ENCODE peak calls at places on chromosomes 5 and 9, in eight cellular contexts. P, I, O, M, Z, L, N and R are unnamed samples.

GRCh38 chr9:132268725-132269352 is 85.9 kb downstream of the SETX start:
- DNase-seq in M (peak), I (peak), Z (peak), L (peak), N (peak), P (no peak), O (peak), R (peak)

GRCh38 chr5:68771221-68771620 is 322.6 kb upstream of the SLC30A5 start:
- DNase-seq in I (no peak), P (no peak), Z (no peak), M (no peak), L (no peak), N (no peak), O (no peak), R (no peak)

GRCh38 chr9:121822093-121823085 is 171.0 kb downstream of the DAB2IP start:
- DNase-seq in M (peak), O (no peak), I (no peak), Z (no peak), P (no peak), N (no peak), L (no peak), R (no peak)

GRCh38 chr9:22216730-22217160 is 207.6 kb upstream of the CDKN2B start:
- DNase-seq in Z (peak), P (no peak), M (no peak), I (no peak), L (peak), O (no peak), N (peak), R (peak)

GRCh38 chr5:132110930-132111329 is 37.3 kb downstream of the CSF2 start:
- DNase-seq in N (peak), O (no peak), L (peak), I (no peak), Z (no peak), M (no peak), P (no peak), R (no peak)

GRCh38 chr5:54651482-54652076 is 134.0 kb downstream of the SNX18 start:
- DNase-seq in M (no peak), N (peak), I (no peak), P (no peak), Z (no peak), L (peak), O (peak), R (no peak)

GRCh38 chr9:107587175-107587963 is 97.8 kb upstream of the KLF4 start:
- DNase-seq in Z (no peak), O (peak), M (no peak), I (no peak), L (no peak), P (no peak), N (no peak), R (no peak)

GRCh38 chr9:31839273-31839672 is 545.2 kb upstream of the ACO1 start:
- DNase-seq in Z (no peak), L (no peak), P (no peak), O (no peak), I (no peak), M (no peak), N (no peak), R (no peak)

GRCh38 chr5:110361501-110361900 is 365.0 kb downstream of the TMEM232 start:
- DNase-seq in L (no peak), I (no peak), O (no peak), M (no peak), Z (no peak), P (no peak), N (peak), R (no peak)

GRCh38 chr5:82512025-82512424 is 233.9 kb upstream of the RPS23 start:
- DNase-seq in I (no peak), Z (no peak), M (no peak), L (no peak), P (no peak), O (no peak), N (no peak), R (no peak)

GRCh38 chr9:92954078-92954861 is 6.9 kb downstream of the FGD3 start:
- DNase-seq in M (no peak), Z (no peak), L (no peak), I (no peak), O (no peak), N (peak), P (no peak), R (peak)

GRCh38 chr5:143657814-143658395 is 154.1 kb upstream of the HMHB1 start:
- DNase-seq in O (no peak), I (no peak), L (no peak), P (no peak), M (no peak), N (peak), Z (no peak), R (no peak)

DNA sequence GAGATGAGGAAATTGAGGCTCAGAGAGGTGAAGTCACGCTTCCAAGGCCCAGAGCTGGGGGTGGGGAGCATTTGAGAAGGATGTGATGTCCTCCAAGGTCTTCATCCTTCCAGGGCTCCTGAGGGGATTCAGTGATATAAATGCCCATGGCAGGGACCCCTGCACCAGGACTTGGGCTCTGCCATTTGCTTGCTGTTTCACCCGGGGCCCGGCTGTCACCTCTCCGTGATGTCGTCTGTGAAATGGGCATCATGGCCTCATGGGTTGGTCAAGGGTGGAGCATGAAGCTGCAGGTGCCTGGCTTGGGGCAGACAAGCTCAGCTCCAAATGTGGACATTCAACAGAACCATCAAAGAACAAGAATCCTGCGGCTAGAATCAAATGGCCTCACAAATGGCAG is 253.1 kb downstream of the PBX3 start:
- DNase-seq in I (no peak), Z (no peak), O (no peak), N (no peak), M (no peak), L (no peak), P (no peak), R (no peak)
- TF ChIP-seq CTCF in I (no peak), Z (no peak), O (no peak), N (no peak), M (no peak), L (no peak), P (no peak), R (no peak)

GRCh38 chr5:140287776-140288521 is 15.0 kb downstream of the PFDN1 start:
- DNase-seq in M (no peak), O (no peak), P (no peak), L (no peak), N (no peak), I (no peak), Z (no peak), R (no peak)
- TF ChIP-seq CTCF in M (no peak), O (no peak), P (no peak), L (no peak), N (no peak), I (no peak), Z (no peak), R (no peak)

GRCh38 chr9:2158111-2158610 is 143.0 kb downstream of the SMARCA2 start:
- DNase-seq in Z (peak), I (peak), L (peak), N (peak), M (no peak), O (peak), P (no peak), R (peak)
- TF ChIP-seq CTCF in Z (no peak), I (no peak), L (peak), N (no peak), M (peak), O (no peak), P (no peak), R (peak)

GRCh38 chr5:150672237-150672883 is 11.3 kb downstream of the MYOZ3 start:
- DNase-seq in P (no peak), N (peak), L (no peak), Z (no peak), O (peak), M (peak), I (peak), R (no peak)
- TF ChIP-seq CTCF in P (no peak), N (no peak), L (no peak), Z (no peak), O (no peak), M (no peak), I (no peak), R (peak)

DNA sequence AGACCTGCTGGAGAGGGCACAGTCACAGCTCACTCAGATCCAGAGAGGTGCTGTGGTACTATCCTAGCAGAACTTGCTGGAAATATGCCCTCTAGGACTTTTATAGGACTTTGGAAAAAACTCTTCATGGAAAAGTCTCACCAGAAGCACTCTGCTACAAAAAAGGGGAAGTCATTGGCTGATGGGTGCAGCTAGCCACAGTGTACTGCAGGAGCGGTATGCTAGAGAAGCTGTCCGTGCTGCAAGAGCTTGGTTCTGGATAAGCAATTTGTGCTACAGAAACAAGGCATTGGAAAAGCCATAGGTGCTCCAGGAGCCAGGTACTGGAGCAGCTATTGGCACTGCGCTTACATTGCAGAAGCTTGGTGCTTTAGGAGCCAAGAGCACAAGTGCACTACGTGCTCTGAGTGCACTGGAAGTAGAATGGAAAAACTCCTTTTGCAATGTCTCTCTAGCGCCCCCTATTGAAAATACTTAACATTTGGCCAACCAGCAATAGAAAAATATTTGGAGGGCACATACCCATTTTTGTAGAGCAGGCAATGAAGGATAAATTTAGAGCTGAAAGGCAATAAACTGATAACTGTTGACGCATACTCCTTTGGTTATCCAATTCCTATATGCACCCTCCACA is 83.4 kb downstream of the MEGF10 start:
- DNase-seq in Z (no peak), O (no peak), I (no peak), L (no peak), N (no peak), P (no peak), M (no peak), R (no peak)
- TF ChIP-seq CTCF in Z (no peak), O (peak), I (no peak), L (no peak), N (no peak), P (no peak), M (peak), R (peak)

GRCh38 chr5:58185397-58186195 is 274.3 kb downstream of the PLK2 start:
- DNase-seq in P (peak), N (peak), L (peak), Z (no peak), M (no peak), I (no peak), O (no peak), R (no peak)

GRCh38 chr5:58184910-58185309 is 275.0 kb downstream of the PLK2 start:
- DNase-seq in P (no peak), N (peak), I (no peak), Z (peak), L (peak), M (no peak), O (no peak), R (peak)

GRCh38 chr5:58191451-58191850 is 268.4 kb downstream of the PLK2 start:
- DNase-seq in N (no peak), P (no peak), I (no peak), Z (no peak), O (no peak), M (no peak), L (no peak), R (no peak)

GRCh38 chr5:58187473-58188286 is 272.2 kb downstream of the PLK2 start:
- DNase-seq in N (no peak), P (no peak), M (no peak), Z (no peak), I (no peak), O (no peak), L (no peak), R (no peak)

DNA sequence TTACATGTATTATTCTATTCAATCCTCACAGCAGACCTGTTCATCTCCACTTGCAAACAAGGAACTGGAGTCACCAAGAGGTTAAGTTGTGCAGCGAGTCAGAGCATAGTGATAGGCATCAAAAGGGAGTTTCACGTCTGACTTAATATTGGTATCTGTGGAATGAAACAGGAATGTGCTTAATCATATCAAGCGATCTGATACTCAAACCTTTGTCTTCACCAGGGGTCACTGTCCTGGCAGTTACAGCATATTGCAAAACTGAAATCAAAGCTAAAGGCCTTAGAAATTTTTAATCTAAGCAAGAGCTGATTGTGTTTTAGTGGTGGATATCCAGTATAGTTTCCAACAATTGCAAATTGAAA is 271.6 kb downstream of the PLK2 start:
- DNase-seq in O (no peak), Z (peak), I (no peak), M (no peak), P (peak), L (peak), N (peak), R (peak)
- TF ChIP-seq CTCF in O (no peak), Z (no peak), I (no peak), M (no peak), P (no peak), L (no peak), N (no peak), R (peak)

GRCh38 chr9:136342191-136343120 is 15.1 kb downstream of the GPSM1 start:
- DNase-seq in L (peak), M (peak), O (peak), P (no peak), I (peak), Z (peak), N (peak), R (no peak)
- TF ChIP-seq CTCF in L (peak), M (no peak), O (no peak), P (no peak), I (no peak), Z (no peak), N (no peak), R (no peak)

DNA sequence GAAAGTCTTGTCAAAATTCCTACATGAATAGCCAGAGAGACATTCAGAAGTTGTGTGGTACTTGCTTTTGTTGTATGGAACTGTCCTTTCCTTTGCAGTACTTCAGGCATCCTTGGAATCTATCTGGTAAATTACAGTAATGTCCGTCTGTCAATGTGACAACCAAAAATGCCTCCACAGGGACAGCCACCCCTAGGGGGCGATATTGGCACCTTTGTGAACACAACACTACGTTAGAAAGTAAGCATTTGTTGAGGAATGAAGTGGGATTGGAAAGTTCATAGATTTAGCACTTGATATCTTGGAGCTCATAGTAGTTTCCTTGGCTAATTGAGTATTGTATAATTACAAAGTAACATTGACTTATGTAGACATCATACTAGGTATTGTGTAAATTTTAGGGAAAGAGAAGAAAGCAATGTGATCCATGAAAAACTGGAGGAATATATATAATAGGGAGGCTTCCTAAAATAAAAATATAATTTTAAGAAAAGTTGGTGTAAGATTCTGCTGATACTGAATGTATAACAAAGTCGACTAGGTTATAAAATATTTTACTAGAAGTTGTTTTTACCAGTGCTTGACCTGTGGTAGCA is 32.7 kb downstream of the TMEFF1 start:
- DNase-seq in M (no peak), P (no peak), O (peak), N (peak), Z (peak), L (peak), I (peak), R (peak)
- TF ChIP-seq CTCF in M (peak), P (peak), O (peak), N (peak), Z (peak), L (peak), I (peak), R (peak)

GRCh38 chr9:116153765-116154333 is at the start of gene PAPPA:
- DNase-seq in P (no peak), Z (no peak), L (no peak), N (no peak), I (no peak), M (no peak), O (no peak), R (no peak)

GRCh38 chr9:116151966-116152381 is 1.6 kb upstream of the PAPPA start:
- DNase-seq in P (peak), N (peak), I (no peak), Z (peak), M (no peak), L (peak), O (no peak), R (peak)

GRCh38 chr9:116152941-116153764 is 438 bp upstream of the PAPPA start:
- DNase-seq in P (no peak), M (no peak), O (no peak), N (peak), L (peak), Z (peak), I (peak), R (peak)

GRCh38 chr9:116151199-116151598 is 2.4 kb upstream of the PAPPA start:
- DNase-seq in N (no peak), M (no peak), O (no peak), I (no peak), P (no peak), L (no peak), Z (no peak), R (no peak)

GRCh38 chr9:116152390-116152789 is 1.2 kb upstream of the PAPPA start:
- DNase-seq in Z (no peak), O (no peak), M (no peak), I (no peak), P (no peak), L (peak), N (no peak), R (peak)
- TF ChIP-seq CTCF in Z (peak), O (peak), M (peak), I (peak), P (no peak), L (peak), N (no peak), R (peak)

GRCh38 chr5:158756873-158757272 is 342.8 kb downstream of the EBF1 start:
- DNase-seq in I (no peak), N (no peak), M (no peak), P (no peak), L (no peak), O (no peak), Z (no peak), R (no peak)
- TF ChIP-seq CTCF in I (no peak), N (peak), M (peak), P (peak), L (no peak), O (no peak), Z (no peak), R (no peak)